ENCODE peak calls at places on chromosomes 12 and 14, in nine cellular contexts. One of them, this sample, is unnamed.

GRCh38 chr12:43501705-43502104 is 50.3 kb downstream of the ADAMTS20 start:
- DNase-seq in mammary epithelial cell: peak
- DNase-seq in AG09319: peak
- DNase-seq in mesothelial cell of epicardium: no peak
- DNase-seq in activated CD4-positive, alpha-beta T cell treated with anti-CD3 and anti-CD28 coated beads, Interleukin-2, amount 50 U/mL, for 1 hour: no peak
- DNase-seq in AG10803: peak
- DNase-seq in left ventricle myocardium inferior: no peak
- DNase-seq in stimulated activated CD8-positive, alpha-beta memory T cell treated with anti-CD3 and anti-CD28 coated beads, Interleukin-4, amount 100 ng/mL, for 1 hour: no peak
- DNase-seq in NCI-H2081 treated with DMSO at 0.1 percent for 48 hours: no peak
- DNase-seq in this sample: no peak

GRCh38 chr12:132288516-132289188 is 40.7 kb downstream of the GALNT9 start:
- DNase-seq in mammary epithelial cell: no peak
- DNase-seq in AG09319: no peak
- DNase-seq in mesothelial cell of epicardium: no peak
- DNase-seq in activated CD4-positive, alpha-beta T cell treated with anti-CD3 and anti-CD28 coated beads, Interleukin-2, amount 50 U/mL, for 1 hour: no peak
- DNase-seq in AG10803: no peak
- DNase-seq in left ventricle myocardium inferior: no peak
- DNase-seq in stimulated activated CD8-positive, alpha-beta memory T cell treated with anti-CD3 and anti-CD28 coated beads, Interleukin-4, amount 100 ng/mL, for 1 hour: no peak
- DNase-seq in NCI-H2081 treated with DMSO at 0.1 percent for 48 hours: no peak
- DNase-seq in this sample: no peak

GRCh38 chr14:20612403-20612802 is 21.2 kb upstream of the RNASE12 start:
- DNase-seq in mammary epithelial cell: no peak
- DNase-seq in AG09319: no peak
- DNase-seq in mesothelial cell of epicardium: no peak
- DNase-seq in activated CD4-positive, alpha-beta T cell treated with anti-CD3 and anti-CD28 coated beads, Interleukin-2, amount 50 U/mL, for 1 hour: no peak
- DNase-seq in AG10803: no peak
- DNase-seq in left ventricle myocardium inferior: no peak
- DNase-seq in stimulated activated CD8-positive, alpha-beta memory T cell treated with anti-CD3 and anti-CD28 coated beads, Interleukin-4, amount 100 ng/mL, for 1 hour: no peak
- DNase-seq in NCI-H2081 treated with DMSO at 0.1 percent for 48 hours: no peak
- DNase-seq in this sample: peak

GRCh38 chr14:85532981-85533820 is 3.3 kb downstream of the FLRT2 start:
- DNase-seq in mammary epithelial cell: peak
- DNase-seq in AG09319: peak
- DNase-seq in mesothelial cell of epicardium: peak
- DNase-seq in activated CD4-positive, alpha-beta T cell treated with anti-CD3 and anti-CD28 coated beads, Interleukin-2, amount 50 U/mL, for 1 hour: no peak
- DNase-seq in AG10803: peak
- DNase-seq in left ventricle myocardium inferior: peak
- DNase-seq in stimulated activated CD8-positive, alpha-beta memory T cell treated with anti-CD3 and anti-CD28 coated beads, Interleukin-4, amount 100 ng/mL, for 1 hour: no peak
- DNase-seq in NCI-H2081 treated with DMSO at 0.1 percent for 48 hours: no peak
- DNase-seq in this sample: no peak

GRCh38 chr14:102333395-102333794 is 13.8 kb downstream of the ZNF839 start:
- DNase-seq in mammary epithelial cell: no peak
- DNase-seq in AG09319: no peak
- DNase-seq in mesothelial cell of epicardium: no peak
- DNase-seq in activated CD4-positive, alpha-beta T cell treated with anti-CD3 and anti-CD28 coated beads, Interleukin-2, amount 50 U/mL, for 1 hour: no peak
- DNase-seq in AG10803: no peak
- DNase-seq in left ventricle myocardium inferior: no peak
- DNase-seq in stimulated activated CD8-positive, alpha-beta memory T cell treated with anti-CD3 and anti-CD28 coated beads, Interleukin-4, amount 100 ng/mL, for 1 hour: no peak
- DNase-seq in NCI-H2081 treated with DMSO at 0.1 percent for 48 hours: no peak
- DNase-seq in this sample: no peak

GRCh38 chr12:109304485-109304884 is 4.6 kb downstream of the FOXN4 start:
- DNase-seq in mammary epithelial cell: no peak
- DNase-seq in AG09319: no peak
- DNase-seq in mesothelial cell of epicardium: no peak
- DNase-seq in activated CD4-positive, alpha-beta T cell treated with anti-CD3 and anti-CD28 coated beads, Interleukin-2, amount 50 U/mL, for 1 hour: no peak
- DNase-seq in AG10803: no peak
- DNase-seq in left ventricle myocardium inferior: no peak
- DNase-seq in stimulated activated CD8-positive, alpha-beta memory T cell treated with anti-CD3 and anti-CD28 coated beads, Interleukin-4, amount 100 ng/mL, for 1 hour: no peak
- DNase-seq in NCI-H2081 treated with DMSO at 0.1 percent for 48 hours: no peak
- DNase-seq in this sample: no peak

GRCh38 chr14:44620106-44621019 is 113.3 kb upstream of the FSCB start:
- DNase-seq in mammary epithelial cell: no peak
- DNase-seq in AG09319: no peak
- DNase-seq in mesothelial cell of epicardium: no peak
- DNase-seq in activated CD4-positive, alpha-beta T cell treated with anti-CD3 and anti-CD28 coated beads, Interleukin-2, amount 50 U/mL, for 1 hour: no peak
- DNase-seq in AG10803: no peak
- DNase-seq in left ventricle myocardium inferior: no peak
- DNase-seq in stimulated activated CD8-positive, alpha-beta memory T cell treated with anti-CD3 and anti-CD28 coated beads, Interleukin-4, amount 100 ng/mL, for 1 hour: no peak
- DNase-seq in NCI-H2081 treated with DMSO at 0.1 percent for 48 hours: no peak
- DNase-seq in this sample: no peak

GRCh38 chr14:45177081-45177480 is 41.4 kb downstream of the FANCM start:
- DNase-seq in mammary epithelial cell: peak
- DNase-seq in AG09319: peak
- DNase-seq in mesothelial cell of epicardium: no peak
- DNase-seq in activated CD4-positive, alpha-beta T cell treated with anti-CD3 and anti-CD28 coated beads, Interleukin-2, amount 50 U/mL, for 1 hour: no peak
- DNase-seq in AG10803: peak
- DNase-seq in left ventricle myocardium inferior: no peak
- DNase-seq in stimulated activated CD8-positive, alpha-beta memory T cell treated with anti-CD3 and anti-CD28 coated beads, Interleukin-4, amount 100 ng/mL, for 1 hour: no peak
- DNase-seq in NCI-H2081 treated with DMSO at 0.1 percent for 48 hours: no peak
- DNase-seq in this sample: no peak

GRCh38 chr12:89357297-89357730 is 5.0 kb upstream of the DUSP6 start:
- DNase-seq in mammary epithelial cell: no peak
- DNase-seq in AG09319: no peak
- DNase-seq in mesothelial cell of epicardium: no peak
- DNase-seq in activated CD4-positive, alpha-beta T cell treated with anti-CD3 and anti-CD28 coated beads, Interleukin-2, amount 50 U/mL, for 1 hour: no peak
- DNase-seq in AG10803: no peak
- DNase-seq in left ventricle myocardium inferior: no peak
- DNase-seq in stimulated activated CD8-positive, alpha-beta memory T cell treated with anti-CD3 and anti-CD28 coated beads, Interleukin-4, amount 100 ng/mL, for 1 hour: no peak
- DNase-seq in NCI-H2081 treated with DMSO at 0.1 percent for 48 hours: no peak
- DNase-seq in this sample: no peak

GRCh38 chr14:98136019-98136418 is 1136.0 kb downstream of the BCL11B start:
- DNase-seq in mammary epithelial cell: no peak
- DNase-seq in AG09319: no peak
- DNase-seq in mesothelial cell of epicardium: no peak
- DNase-seq in activated CD4-positive, alpha-beta T cell treated with anti-CD3 and anti-CD28 coated beads, Interleukin-2, amount 50 U/mL, for 1 hour: peak
- DNase-seq in AG10803: no peak
- DNase-seq in left ventricle myocardium inferior: no peak
- DNase-seq in stimulated activated CD8-positive, alpha-beta memory T cell treated with anti-CD3 and anti-CD28 coated beads, Interleukin-4, amount 100 ng/mL, for 1 hour: no peak
- DNase-seq in NCI-H2081 treated with DMSO at 0.1 percent for 48 hours: no peak
- DNase-seq in this sample: no peak

GRCh38 chr12:107450541-107450940 is 235.1 kb upstream of the PWP1 start:
- DNase-seq in mammary epithelial cell: no peak
- DNase-seq in AG09319: no peak
- DNase-seq in mesothelial cell of epicardium: no peak
- DNase-seq in activated CD4-positive, alpha-beta T cell treated with anti-CD3 and anti-CD28 coated beads, Interleukin-2, amount 50 U/mL, for 1 hour: no peak
- DNase-seq in AG10803: no peak
- DNase-seq in left ventricle myocardium inferior: no peak
- DNase-seq in stimulated activated CD8-positive, alpha-beta memory T cell treated with anti-CD3 and anti-CD28 coated beads, Interleukin-4, amount 100 ng/mL, for 1 hour: no peak
- DNase-seq in NCI-H2081 treated with DMSO at 0.1 percent for 48 hours: no peak
- DNase-seq in this sample: no peak

GRCh38 chr12:84786622-84787021 is 126.0 kb downstream of the SLC6A15 start:
- DNase-seq in mammary epithelial cell: no peak
- DNase-seq in AG09319: no peak
- DNase-seq in mesothelial cell of epicardium: no peak
- DNase-seq in activated CD4-positive, alpha-beta T cell treated with anti-CD3 and anti-CD28 coated beads, Interleukin-2, amount 50 U/mL, for 1 hour: no peak
- DNase-seq in AG10803: no peak
- DNase-seq in left ventricle myocardium inferior: no peak
- DNase-seq in stimulated activated CD8-positive, alpha-beta memory T cell treated with anti-CD3 and anti-CD28 coated beads, Interleukin-4, amount 100 ng/mL, for 1 hour: no peak
- DNase-seq in NCI-H2081 treated with DMSO at 0.1 percent for 48 hours: no peak
- DNase-seq in this sample: no peak

GRCh38 chr12:54740882-54741281 is 92.7 kb upstream of the DCD start:
- DNase-seq in mammary epithelial cell: no peak
- DNase-seq in AG09319: no peak
- DNase-seq in mesothelial cell of epicardium: no peak
- DNase-seq in activated CD4-positive, alpha-beta T cell treated with anti-CD3 and anti-CD28 coated beads, Interleukin-2, amount 50 U/mL, for 1 hour: no peak
- DNase-seq in AG10803: no peak
- DNase-seq in left ventricle myocardium inferior: no peak
- DNase-seq in stimulated activated CD8-positive, alpha-beta memory T cell treated with anti-CD3 and anti-CD28 coated beads, Interleukin-4, amount 100 ng/mL, for 1 hour: no peak
- DNase-seq in NCI-H2081 treated with DMSO at 0.1 percent for 48 hours: no peak
- DNase-seq in this sample: no peak

GRCh38 chr12:99079811-99080210 is 434.7 kb downstream of the APAF1 start:
- DNase-seq in mammary epithelial cell: no peak
- DNase-seq in AG09319: no peak
- DNase-seq in mesothelial cell of epicardium: no peak
- DNase-seq in activated CD4-positive, alpha-beta T cell treated with anti-CD3 and anti-CD28 coated beads, Interleukin-2, amount 50 U/mL, for 1 hour: no peak
- DNase-seq in AG10803: no peak
- DNase-seq in left ventricle myocardium inferior: no peak
- DNase-seq in stimulated activated CD8-positive, alpha-beta memory T cell treated with anti-CD3 and anti-CD28 coated beads, Interleukin-4, amount 100 ng/mL, for 1 hour: no peak
- DNase-seq in NCI-H2081 treated with DMSO at 0.1 percent for 48 hours: no peak
- DNase-seq in this sample: no peak

GRCh38 chr12:10365716-10366433 is 24.0 kb downstream of the KLRK1 start:
- DNase-seq in mammary epithelial cell: peak
- DNase-seq in AG09319: no peak
- DNase-seq in mesothelial cell of epicardium: no peak
- DNase-seq in activated CD4-positive, alpha-beta T cell treated with anti-CD3 and anti-CD28 coated beads, Interleukin-2, amount 50 U/mL, for 1 hour: no peak
- DNase-seq in AG10803: peak
- DNase-seq in left ventricle myocardium inferior: no peak
- DNase-seq in stimulated activated CD8-positive, alpha-beta memory T cell treated with anti-CD3 and anti-CD28 coated beads, Interleukin-4, amount 100 ng/mL, for 1 hour: no peak
- DNase-seq in NCI-H2081 treated with DMSO at 0.1 percent for 48 hours: no peak
- DNase-seq in this sample: no peak

GRCh38 chr14:105477659-105478623 is 3.3 kb downstream of the CRIP2 start:
- DNase-seq in mammary epithelial cell: no peak
- DNase-seq in AG09319: no peak
- DNase-seq in mesothelial cell of epicardium: no peak
- DNase-seq in activated CD4-positive, alpha-beta T cell treated with anti-CD3 and anti-CD28 coated beads, Interleukin-2, amount 50 U/mL, for 1 hour: peak
- DNase-seq in AG10803: no peak
- DNase-seq in left ventricle myocardium inferior: peak
- DNase-seq in stimulated activated CD8-positive, alpha-beta memory T cell treated with anti-CD3 and anti-CD28 coated beads, Interleukin-4, amount 100 ng/mL, for 1 hour: peak
- DNase-seq in NCI-H2081 treated with DMSO at 0.1 percent for 48 hours: no peak
- DNase-seq in this sample: peak

GRCh38 chr12:108729612-108730336 is 1.5 kb downstream of the CORO1C start:
- DNase-seq in mammary epithelial cell: peak
- DNase-seq in AG09319: no peak
- DNase-seq in mesothelial cell of epicardium: no peak
- DNase-seq in activated CD4-positive, alpha-beta T cell treated with anti-CD3 and anti-CD28 coated beads, Interleukin-2, amount 50 U/mL, for 1 hour: no peak
- DNase-seq in AG10803: peak
- DNase-seq in left ventricle myocardium inferior: no peak
- DNase-seq in stimulated activated CD8-positive, alpha-beta memory T cell treated with anti-CD3 and anti-CD28 coated beads, Interleukin-4, amount 100 ng/mL, for 1 hour: no peak
- DNase-seq in NCI-H2081 treated with DMSO at 0.1 percent for 48 hours: no peak
- DNase-seq in this sample: no peak

GRCh38 chr14:99028521-99028920 is 243.5 kb downstream of the BCL11B start:
- DNase-seq in mammary epithelial cell: no peak
- DNase-seq in AG09319: no peak
- DNase-seq in mesothelial cell of epicardium: no peak
- DNase-seq in activated CD4-positive, alpha-beta T cell treated with anti-CD3 and anti-CD28 coated beads, Interleukin-2, amount 50 U/mL, for 1 hour: no peak
- DNase-seq in AG10803: no peak
- DNase-seq in left ventricle myocardium inferior: no peak
- DNase-seq in stimulated activated CD8-positive, alpha-beta memory T cell treated with anti-CD3 and anti-CD28 coated beads, Interleukin-4, amount 100 ng/mL, for 1 hour: no peak
- DNase-seq in NCI-H2081 treated with DMSO at 0.1 percent for 48 hours: no peak
- DNase-seq in this sample: no peak

GRCh38 chr12:30874455-30875313 is 51.9 kb upstream of the TSPAN11 start:
- DNase-seq in mammary epithelial cell: no peak
- DNase-seq in AG09319: no peak
- DNase-seq in mesothelial cell of epicardium: no peak
- DNase-seq in activated CD4-positive, alpha-beta T cell treated with anti-CD3 and anti-CD28 coated beads, Interleukin-2, amount 50 U/mL, for 1 hour: no peak
- DNase-seq in AG10803: no peak
- DNase-seq in left ventricle myocardium inferior: peak
- DNase-seq in stimulated activated CD8-positive, alpha-beta memory T cell treated with anti-CD3 and anti-CD28 coated beads, Interleukin-4, amount 100 ng/mL, for 1 hour: no peak
- DNase-seq in NCI-H2081 treated with DMSO at 0.1 percent for 48 hours: no peak
- DNase-seq in this sample: no peak

GRCh38 chr12:43740511-43741100 is 18.0 kb downstream of the PUS7L start:
- DNase-seq in mammary epithelial cell: no peak
- DNase-seq in AG09319: no peak
- DNase-seq in mesothelial cell of epicardium: no peak
- DNase-seq in activated CD4-positive, alpha-beta T cell treated with anti-CD3 and anti-CD28 coated beads, Interleukin-2, amount 50 U/mL, for 1 hour: no peak
- DNase-seq in AG10803: peak
- DNase-seq in left ventricle myocardium inferior: no peak
- DNase-seq in stimulated activated CD8-positive, alpha-beta memory T cell treated with anti-CD3 and anti-CD28 coated beads, Interleukin-4, amount 100 ng/mL, for 1 hour: no peak
- DNase-seq in NCI-H2081 treated with DMSO at 0.1 percent for 48 hours: no peak
- DNase-seq in this sample: no peak

GRCh38 chr12:26786491-26787124 is 46.4 kb downstream of the ITPR2 start:
- DNase-seq in mammary epithelial cell: no peak
- DNase-seq in AG09319: no peak
- DNase-seq in mesothelial cell of epicardium: no peak
- DNase-seq in activated CD4-positive, alpha-beta T cell treated with anti-CD3 and anti-CD28 coated beads, Interleukin-2, amount 50 U/mL, for 1 hour: no peak
- DNase-seq in AG10803: no peak
- DNase-seq in left ventricle myocardium inferior: no peak
- DNase-seq in stimulated activated CD8-positive, alpha-beta memory T cell treated with anti-CD3 and anti-CD28 coated beads, Interleukin-4, amount 100 ng/mL, for 1 hour: no peak
- DNase-seq in NCI-H2081 treated with DMSO at 0.1 percent for 48 hours: no peak
- DNase-seq in this sample: no peak